ENCODE peak calls at places on chromosome 16, in seven cellular contexts. One of them, this sample, is unnamed.

GRCh38 chr16:3266873-3267537 is 10.6 kb upstream of the MEFV start:
- DNase-seq in HCT116: peak; percentile 29
- DNase-seq in IMR-90: peak; percentile 35
- DNase-seq in HepG2: peak; percentile 58
- DNase-seq in mesenchymal stem cell: peak; percentile 57
- DNase-seq in astrocyte: peak; percentile 59
- DNase-seq in PC-3: peak; percentile 52
- DNase-seq in this sample: no peak

GRCh38 chr16:66159987-66160386 is 206.5 kb upstream of the CDH5 start:
- DNase-seq in HCT116: no peak
- DNase-seq in IMR-90: peak; percentile 30
- DNase-seq in HepG2: no peak
- DNase-seq in mesenchymal stem cell: peak; percentile 24
- DNase-seq in astrocyte: no peak
- DNase-seq in PC-3: peak; percentile 1
- DNase-seq in this sample: no peak

GRCh38 chr16:12747261-12747660 is 56.4 kb downstream of the CPPED1 start:
- DNase-seq in HCT116: no peak
- DNase-seq in IMR-90: no peak
- DNase-seq in HepG2: no peak
- DNase-seq in mesenchymal stem cell: no peak
- DNase-seq in astrocyte: no peak
- DNase-seq in PC-3: no peak
- DNase-seq in this sample: no peak

GRCh38 chr16:56965149-56965938 is 3.6 kb downstream of the CETP start:
- DNase-seq in HCT116: no peak
- DNase-seq in IMR-90: peak; percentile 16
- DNase-seq in HepG2: no peak
- DNase-seq in mesenchymal stem cell: peak; percentile 42
- DNase-seq in astrocyte: no peak
- DNase-seq in PC-3: no peak
- DNase-seq in this sample: no peak

GRCh38 chr16:58027341-58028167 is 2.0 kb downstream of the MMP15 start:
- DNase-seq in HCT116: peak; percentile 36
- DNase-seq in IMR-90: no peak
- DNase-seq in HepG2: peak; percentile 37
- DNase-seq in mesenchymal stem cell: peak; percentile 42
- DNase-seq in astrocyte: peak; percentile 10
- DNase-seq in PC-3: peak; percentile 45
- DNase-seq in this sample: peak; percentile 60

GRCh38 chr16:1647904-1648303 is 30.2 kb upstream of the JPT2 start:
- DNase-seq in HCT116: no peak
- DNase-seq in IMR-90: no peak
- DNase-seq in HepG2: no peak
- DNase-seq in mesenchymal stem cell: no peak
- DNase-seq in astrocyte: no peak
- DNase-seq in PC-3: no peak
- DNase-seq in this sample: no peak

GRCh38 chr16:86663691-86664517 is 85.6 kb downstream of the FOXL1 start:
- DNase-seq in HCT116: no peak
- DNase-seq in IMR-90: peak; percentile 28
- DNase-seq in HepG2: no peak
- DNase-seq in mesenchymal stem cell: peak; percentile 78
- DNase-seq in astrocyte: no peak
- DNase-seq in PC-3: peak; percentile 4
- DNase-seq in this sample: no peak

GRCh38 chr16:11665071-11665491 is 3.2 kb upstream of the SNN start:
- DNase-seq in HCT116: no peak
- DNase-seq in IMR-90: no peak
- DNase-seq in HepG2: no peak
- DNase-seq in mesenchymal stem cell: no peak
- DNase-seq in astrocyte: no peak
- DNase-seq in PC-3: no peak
- DNase-seq in this sample: no peak

GRCh38 chr16:68736561-68736960 is 531 bp upstream of the CDH1 start:
- DNase-seq in HCT116: no peak
- DNase-seq in IMR-90: no peak
- DNase-seq in HepG2: no peak
- DNase-seq in mesenchymal stem cell: no peak
- DNase-seq in astrocyte: no peak
- DNase-seq in PC-3: no peak
- DNase-seq in this sample: no peak

GRCh38 chr16:66354321-66354854 is 12.1 kb upstream of the CDH5 start:
- DNase-seq in HCT116: no peak
- DNase-seq in IMR-90: no peak
- DNase-seq in HepG2: no peak
- DNase-seq in mesenchymal stem cell: no peak
- DNase-seq in astrocyte: no peak
- DNase-seq in PC-3: no peak
- DNase-seq in this sample: no peak

GRCh38 chr16:88956546-88957455 is 20.2 kb downstream of the CBFA2T3 start:
- DNase-seq in HCT116: no peak
- DNase-seq in IMR-90: no peak
- DNase-seq in HepG2: no peak
- DNase-seq in mesenchymal stem cell: no peak
- DNase-seq in astrocyte: no peak
- DNase-seq in PC-3: no peak
- DNase-seq in this sample: no peak

GRCh38 chr16:11896776-11897175 is 19.0 kb downstream of the GSPT1 start:
- DNase-seq in HCT116: no peak
- DNase-seq in IMR-90: peak; percentile 92
- DNase-seq in HepG2: no peak
- DNase-seq in mesenchymal stem cell: peak; percentile 74
- DNase-seq in astrocyte: peak; percentile 75
- DNase-seq in PC-3: peak; percentile 22
- DNase-seq in this sample: peak; percentile 46

GRCh38 chr16:1395444-1396074 is 18.9 kb downstream of the UNKL start:
- DNase-seq in HCT116: no peak
- DNase-seq in IMR-90: no peak
- DNase-seq in HepG2: no peak
- DNase-seq in mesenchymal stem cell: no peak
- DNase-seq in astrocyte: no peak
- DNase-seq in PC-3: no peak
- DNase-seq in this sample: no peak

GRCh38 chr16:89002851-89003830 is 26.1 kb upstream of the CBFA2T3 start:
- DNase-seq in HCT116: no peak
- DNase-seq in IMR-90: no peak
- DNase-seq in HepG2: no peak
- DNase-seq in mesenchymal stem cell: no peak
- DNase-seq in astrocyte: no peak
- DNase-seq in PC-3: no peak
- DNase-seq in this sample: no peak

GRCh38 chr16:51167170-51167710 is 16.2 kb upstream of the SALL1 start:
- DNase-seq in HCT116: no peak
- DNase-seq in IMR-90: no peak
- DNase-seq in HepG2: no peak
- DNase-seq in mesenchymal stem cell: no peak
- DNase-seq in astrocyte: no peak
- DNase-seq in PC-3: no peak
- DNase-seq in this sample: no peak

GRCh38 chr16:474420-475122 is 49.1 kb downstream of the RAB11FIP3 start:
- DNase-seq in HCT116: no peak
- DNase-seq in IMR-90: no peak
- DNase-seq in HepG2: peak; percentile 87
- DNase-seq in mesenchymal stem cell: no peak
- DNase-seq in astrocyte: no peak
- DNase-seq in PC-3: no peak
- DNase-seq in this sample: no peak

GRCh38 chr16:68417711-68418301 is 30.5 kb downstream of the SMPD3 start:
- DNase-seq in HCT116: no peak
- DNase-seq in IMR-90: no peak
- DNase-seq in HepG2: no peak
- DNase-seq in mesenchymal stem cell: no peak
- DNase-seq in astrocyte: no peak
- DNase-seq in PC-3: peak; percentile 67
- DNase-seq in this sample: peak; percentile 70

GRCh38 chr16:12027091-12027490 is 50.6 kb downstream of the SNX29 start:
- DNase-seq in HCT116: peak; percentile 21
- DNase-seq in IMR-90: no peak
- DNase-seq in HepG2: no peak
- DNase-seq in mesenchymal stem cell: no peak
- DNase-seq in astrocyte: no peak
- DNase-seq in PC-3: peak; percentile 81
- DNase-seq in this sample: peak; percentile 96

GRCh38 chr16:66324785-66325184 is 41.7 kb upstream of the CDH5 start:
- DNase-seq in HCT116: peak; percentile 21
- DNase-seq in IMR-90: no peak
- DNase-seq in HepG2: peak; percentile 23
- DNase-seq in mesenchymal stem cell: peak; percentile 39
- DNase-seq in astrocyte: peak; percentile 3
- DNase-seq in PC-3: peak; percentile 49
- DNase-seq in this sample: no peak

GRCh38 chr16:2524339-2524938 is 4.3 kb downstream of the AMDHD2 start:
- DNase-seq in HCT116: no peak
- DNase-seq in IMR-90: no peak
- DNase-seq in HepG2: peak; percentile 93
- DNase-seq in mesenchymal stem cell: no peak
- DNase-seq in astrocyte: no peak
- DNase-seq in PC-3: no peak
- DNase-seq in this sample: no peak

GRCh38 chr16:26988186-26988585 is 78.5 kb upstream of the C16orf82 start:
- DNase-seq in HCT116: no peak
- DNase-seq in IMR-90: no peak
- DNase-seq in HepG2: no peak
- DNase-seq in mesenchymal stem cell: no peak
- DNase-seq in astrocyte: no peak
- DNase-seq in PC-3: no peak
- DNase-seq in this sample: no peak
- H3K4me2 ChIP-seq in HCT116: no peak overlapping the region
- H3K4me2 ChIP-seq in IMR-90: peak overlapping the region; percentile 5
- H3K4me2 ChIP-seq in HepG2: no peak overlapping the region
- H3K4me2 ChIP-seq in mesenchymal stem cell: no peak overlapping the region
- H3K4me2 ChIP-seq in astrocyte: peak overlapping the region; percentile 74
- H3K4me2 ChIP-seq in PC-3: no peak overlapping the region
- H3K4me2 ChIP-seq in this sample: no peak overlapping the region

DNA sequence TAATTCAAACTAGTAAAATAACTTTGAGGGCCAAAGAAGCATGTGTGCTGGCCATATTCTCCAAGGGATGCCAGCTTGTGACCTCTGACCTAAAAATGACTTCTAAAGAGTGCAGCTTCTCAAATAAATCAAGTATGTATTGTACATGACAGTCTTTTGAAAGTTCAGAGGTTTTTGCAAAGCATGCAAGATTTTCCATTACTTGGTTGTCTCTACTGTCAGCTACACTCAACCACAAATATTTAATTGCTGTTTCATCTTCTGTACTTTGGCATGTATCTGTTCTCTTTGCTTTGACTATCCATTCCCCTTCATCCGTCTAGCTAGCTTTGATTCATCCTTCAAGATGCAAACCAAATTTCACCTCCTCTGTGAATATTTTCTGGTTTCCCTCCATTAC is 121.9 kb upstream of the HS3ST2 start:
- DNase-seq in HCT116: no peak
- DNase-seq in IMR-90: no peak
- DNase-seq in HepG2: no peak
- DNase-seq in mesenchymal stem cell: no peak
- DNase-seq in astrocyte: no peak
- DNase-seq in PC-3: no peak
- DNase-seq in this sample: no peak
- H2AFZ ChIP-seq in HCT116: no peak overlapping the region
- H2AFZ ChIP-seq in IMR-90: no peak overlapping the region
- H2AFZ ChIP-seq in HepG2: no peak overlapping the region
- H2AFZ ChIP-seq in mesenchymal stem cell: no peak overlapping the region
- H2AFZ ChIP-seq in astrocyte: no peak overlapping the region
- H2AFZ ChIP-seq in PC-3: no peak overlapping the region
- H2AFZ ChIP-seq in this sample: no peak overlapping the region

DNA sequence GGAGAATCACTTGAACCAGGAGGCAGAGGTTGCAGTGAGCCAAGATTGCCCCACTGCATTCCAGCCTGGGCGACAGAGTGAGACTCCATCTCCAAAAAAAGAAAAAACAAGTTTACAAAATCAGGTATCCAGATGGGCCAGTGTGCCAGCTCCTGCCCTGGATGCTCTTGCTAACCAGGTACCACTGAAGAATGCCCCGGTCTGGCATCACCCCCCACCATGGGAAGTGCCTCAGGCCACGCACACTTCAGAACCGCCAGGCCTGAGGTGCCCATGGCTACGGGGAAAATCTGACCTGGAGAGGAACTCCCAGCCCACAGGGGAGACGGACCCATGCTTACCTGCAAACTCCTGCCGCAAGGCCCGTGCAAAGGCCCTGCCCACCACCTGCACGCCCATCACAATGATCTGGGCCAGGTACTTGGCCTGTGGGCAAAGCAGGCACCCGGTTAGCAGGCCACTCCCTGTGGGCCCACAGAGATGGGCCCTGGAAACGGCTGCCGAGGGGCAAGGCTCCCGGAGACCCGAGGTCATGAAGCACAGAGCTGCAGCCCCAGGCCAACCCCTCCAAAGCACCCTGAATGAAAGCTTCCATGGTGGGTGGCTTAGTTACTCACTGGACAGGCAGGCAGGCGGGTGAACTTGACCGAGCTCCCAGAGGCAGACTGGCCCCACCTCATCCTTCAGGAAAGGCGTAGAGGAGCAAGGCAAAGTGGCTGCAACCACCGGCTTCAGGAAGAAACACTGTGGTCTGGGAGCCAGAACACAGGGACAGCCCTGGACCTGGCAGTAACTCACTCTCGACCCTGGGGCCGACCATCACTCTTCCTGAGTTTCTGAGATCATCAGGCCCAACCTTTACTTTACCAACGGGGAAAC is 8.0 kb downstream of the PAM16 start:
- DNase-seq in HCT116: no peak
- DNase-seq in IMR-90: no peak
- DNase-seq in HepG2: no peak
- DNase-seq in mesenchymal stem cell: no peak
- DNase-seq in astrocyte: no peak
- DNase-seq in PC-3: no peak
- DNase-seq in this sample: no peak
- H3K4me2 ChIP-seq in HCT116: no peak overlapping the region
- H3K4me2 ChIP-seq in IMR-90: no peak overlapping the region
- H3K4me2 ChIP-seq in HepG2: no peak overlapping the region
- H3K4me2 ChIP-seq in mesenchymal stem cell: no peak overlapping the region
- H3K4me2 ChIP-seq in astrocyte: no peak overlapping the region
- H3K4me2 ChIP-seq in PC-3: no peak overlapping the region
- H3K4me2 ChIP-seq in this sample: no peak overlapping the region

GRCh38 chr16:80120899-80121521 is 419.8 kb upstream of the DYNLRB2 start:
- DNase-seq in HCT116: no peak
- DNase-seq in IMR-90: no peak
- DNase-seq in HepG2: no peak
- DNase-seq in mesenchymal stem cell: no peak
- DNase-seq in astrocyte: no peak
- DNase-seq in PC-3: no peak
- DNase-seq in this sample: no peak

GRCh38 chr16:80122155-80122554 is 418.6 kb upstream of the DYNLRB2 start:
- DNase-seq in HCT116: no peak
- DNase-seq in IMR-90: no peak
- DNase-seq in HepG2: no peak
- DNase-seq in mesenchymal stem cell: peak; percentile 33
- DNase-seq in astrocyte: peak; percentile 64
- DNase-seq in PC-3: no peak
- DNase-seq in this sample: no peak

GRCh38 chr16:80125677-80126076 is 415.1 kb upstream of the DYNLRB2 start:
- DNase-seq in HCT116: no peak
- DNase-seq in IMR-90: no peak
- DNase-seq in HepG2: no peak
- DNase-seq in mesenchymal stem cell: no peak
- DNase-seq in astrocyte: no peak
- DNase-seq in PC-3: no peak
- DNase-seq in this sample: no peak

GRCh38 chr16:80121522-80121909 is 419.3 kb upstream of the DYNLRB2 start:
- DNase-seq in HCT116: no peak
- DNase-seq in IMR-90: no peak
- DNase-seq in HepG2: no peak
- DNase-seq in mesenchymal stem cell: no peak
- DNase-seq in astrocyte: no peak
- DNase-seq in PC-3: no peak
- DNase-seq in this sample: no peak

GRCh38 chr16:80123189-80123588 is 417.6 kb upstream of the DYNLRB2 start:
- DNase-seq in HCT116: no peak
- DNase-seq in IMR-90: no peak
- DNase-seq in HepG2: no peak
- DNase-seq in mesenchymal stem cell: no peak
- DNase-seq in astrocyte: peak; percentile 68
- DNase-seq in PC-3: no peak
- DNase-seq in this sample: no peak
- H2AFZ ChIP-seq in HCT116: no peak overlapping the region
- H2AFZ ChIP-seq in IMR-90: no peak overlapping the region
- H2AFZ ChIP-seq in HepG2: no peak overlapping the region
- H2AFZ ChIP-seq in mesenchymal stem cell: no peak overlapping the region
- H2AFZ ChIP-seq in astrocyte: no peak overlapping the region
- H2AFZ ChIP-seq in PC-3: no peak overlapping the region
- H2AFZ ChIP-seq in this sample: no peak overlapping the region

This sample was measured in PC-9.